ENCODE peak calls at places on chromosomes 11 and 22, in eight cellular contexts. One of them, this sample, is unnamed.

GRCh38 chr11:46273511-46274205 is 3.8 kb upstream of the CREB3L1 start:
- DNase-seq in neural progenitor cell: no peak
- DNase-seq in PC-3: peak
- DNase-seq in astrocyte: no peak
- DNase-seq in endothelial cell of umbilical vein: no peak
- DNase-seq in GM23338: no peak
- DNase-seq in fibroblast of lung: peak
- DNase-seq in HCT116: no peak
- DNase-seq in this sample: no peak

GRCh38 chr11:109184376-109184775 is 237.6 kb upstream of the C11orf87 start:
- DNase-seq in HCT116: no peak
- DNase-seq in PC-3: no peak
- DNase-seq in endothelial cell of umbilical vein: no peak
- DNase-seq in astrocyte: no peak
- DNase-seq in neural progenitor cell: no peak
- DNase-seq in GM23338: no peak
- DNase-seq in fibroblast of lung: no peak
- DNase-seq in this sample: no peak

GRCh38 chr22:49866134-49866533 is 12.5 kb downstream of the ZBED4 start:
- DNase-seq in PC-3: no peak
- DNase-seq in astrocyte: no peak
- DNase-seq in endothelial cell of umbilical vein: no peak
- DNase-seq in HCT116: no peak
- DNase-seq in GM23338: no peak
- DNase-seq in fibroblast of lung: no peak
- DNase-seq in neural progenitor cell: no peak
- DNase-seq in this sample: no peak

GRCh38 chr11:7514099-7514725 is 413 bp downstream of the PPFIBP2 start:
- DNase-seq in HCT116: no peak
- DNase-seq in endothelial cell of umbilical vein: no peak
- DNase-seq in GM23338: peak
- DNase-seq in neural progenitor cell: peak
- DNase-seq in PC-3: no peak
- DNase-seq in astrocyte: no peak
- DNase-seq in fibroblast of lung: no peak
- DNase-seq in this sample: no peak

GRCh38 chr11:11786234-11786633 is 55.5 kb upstream of the USP47 start:
- DNase-seq in astrocyte: no peak
- DNase-seq in fibroblast of lung: no peak
- DNase-seq in PC-3: no peak
- DNase-seq in endothelial cell of umbilical vein: no peak
- DNase-seq in GM23338: no peak
- DNase-seq in neural progenitor cell: no peak
- DNase-seq in HCT116: no peak
- DNase-seq in this sample: no peak

GRCh38 chr11:114354076-114354475 is 46.2 kb downstream of the C11orf71 start:
- DNase-seq in HCT116: no peak
- DNase-seq in astrocyte: peak
- DNase-seq in endothelial cell of umbilical vein: peak
- DNase-seq in GM23338: no peak
- DNase-seq in fibroblast of lung: peak
- DNase-seq in PC-3: peak
- DNase-seq in neural progenitor cell: no peak
- DNase-seq in this sample: peak

GRCh38 chr11:119567667-119568582 is 145.0 kb upstream of the THY1 start:
- DNase-seq in PC-3: peak
- DNase-seq in astrocyte: peak
- DNase-seq in fibroblast of lung: peak
- DNase-seq in GM23338: peak
- DNase-seq in HCT116: no peak
- DNase-seq in neural progenitor cell: no peak
- DNase-seq in endothelial cell of umbilical vein: no peak
- DNase-seq in this sample: no peak

GRCh38 chr22:38681784-38682335 is at the start of gene TOMM22:
- DNase-seq in HCT116: peak
- DNase-seq in endothelial cell of umbilical vein: peak
- DNase-seq in astrocyte: peak
- DNase-seq in PC-3: peak
- DNase-seq in fibroblast of lung: peak
- DNase-seq in neural progenitor cell: peak
- DNase-seq in GM23338: peak
- DNase-seq in this sample: peak

GRCh38 chr11:106156290-106156937 is 79.0 kb downstream of the AASDHPPT start:
- DNase-seq in fibroblast of lung: peak
- DNase-seq in endothelial cell of umbilical vein: peak
- DNase-seq in astrocyte: peak
- DNase-seq in GM23338: peak
- DNase-seq in PC-3: peak
- DNase-seq in HCT116: peak
- DNase-seq in neural progenitor cell: peak
- DNase-seq in this sample: no peak

GRCh38 chr11:104529213-104529612 is 365.3 kb upstream of the PDGFD start:
- DNase-seq in neural progenitor cell: no peak
- DNase-seq in fibroblast of lung: peak
- DNase-seq in HCT116: no peak
- DNase-seq in GM23338: no peak
- DNase-seq in astrocyte: peak
- DNase-seq in endothelial cell of umbilical vein: no peak
- DNase-seq in PC-3: no peak
- DNase-seq in this sample: no peak

GRCh38 chr11:46607516-46607915 is 9.5 kb downstream of the HARBI1 start:
- DNase-seq in GM23338: no peak
- DNase-seq in neural progenitor cell: no peak
- DNase-seq in PC-3: no peak
- DNase-seq in endothelial cell of umbilical vein: no peak
- DNase-seq in fibroblast of lung: no peak
- DNase-seq in HCT116: no peak
- DNase-seq in astrocyte: no peak
- DNase-seq in this sample: no peak

GRCh38 chr11:101618691-101619090 is 34.9 kb upstream of the TRPC6 start:
- DNase-seq in PC-3: peak
- DNase-seq in astrocyte: peak
- DNase-seq in HCT116: no peak
- DNase-seq in fibroblast of lung: peak
- DNase-seq in GM23338: no peak
- DNase-seq in endothelial cell of umbilical vein: no peak
- DNase-seq in neural progenitor cell: no peak
- DNase-seq in this sample: no peak

GRCh38 chr22:22692707-22693530 is 48.5 kb downstream of the GGTLC2 start:
- DNase-seq in astrocyte: peak
- DNase-seq in endothelial cell of umbilical vein: peak
- DNase-seq in fibroblast of lung: peak
- DNase-seq in GM23338: peak
- DNase-seq in HCT116: no peak
- DNase-seq in PC-3: peak
- DNase-seq in neural progenitor cell: peak
- DNase-seq in this sample: peak

GRCh38 chr11:59918987-59919589 is 19.1 kb upstream of the OOSP1 start:
- DNase-seq in GM23338: peak
- DNase-seq in endothelial cell of umbilical vein: peak
- DNase-seq in astrocyte: peak
- DNase-seq in fibroblast of lung: peak
- DNase-seq in neural progenitor cell: peak
- DNase-seq in HCT116: peak
- DNase-seq in PC-3: peak
- DNase-seq in this sample: peak

GRCh38 chr11:122697636-122698167 is 42.2 kb downstream of the UBASH3B start:
- DNase-seq in neural progenitor cell: no peak
- DNase-seq in HCT116: no peak
- DNase-seq in astrocyte: peak
- DNase-seq in GM23338: no peak
- DNase-seq in PC-3: peak
- DNase-seq in endothelial cell of umbilical vein: no peak
- DNase-seq in fibroblast of lung: peak
- DNase-seq in this sample: peak

DNA sequence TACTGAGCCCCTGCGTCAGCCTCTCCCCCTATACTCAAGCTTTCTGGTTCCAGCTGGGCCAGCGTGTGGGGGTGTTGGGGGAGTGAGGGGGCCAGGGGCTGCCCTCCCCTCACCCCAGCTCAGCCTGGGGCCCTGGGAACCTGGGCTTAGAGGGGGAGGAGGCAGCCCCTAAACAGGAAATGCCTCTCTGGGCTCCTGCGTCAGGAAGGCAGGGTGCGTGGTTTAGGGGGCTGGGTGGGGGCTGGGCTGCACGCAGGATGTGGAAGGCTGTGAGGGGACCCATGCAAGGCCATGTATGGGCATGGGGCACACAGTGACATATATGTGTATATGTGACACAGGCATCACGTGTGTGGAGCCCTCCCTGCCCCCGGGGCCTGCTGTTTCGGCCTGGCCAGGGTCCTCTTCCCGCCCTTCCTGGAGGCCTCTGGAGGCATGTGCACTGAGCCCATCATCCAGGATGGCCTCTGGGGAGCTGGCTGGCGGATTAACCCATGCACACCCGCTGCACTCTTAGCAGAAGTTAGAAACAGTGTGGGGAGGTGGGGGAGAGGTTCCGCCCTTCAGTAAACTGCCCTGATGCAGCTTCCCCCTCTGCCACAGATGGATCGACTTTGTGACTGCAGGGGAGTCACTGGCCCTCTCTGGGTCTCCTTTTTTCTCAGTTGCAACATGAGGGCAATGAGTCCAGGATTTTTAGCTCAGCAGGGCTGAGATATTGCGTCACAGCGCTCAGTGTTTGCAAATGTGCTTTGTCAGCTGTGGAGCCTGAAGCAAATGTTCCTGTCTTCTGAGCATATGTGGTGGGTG is 1.1 kb upstream of the CD248 start:
- DNase-seq in HCT116: no peak
- DNase-seq in astrocyte: no peak
- DNase-seq in GM23338: peak
- DNase-seq in fibroblast of lung: peak
- DNase-seq in PC-3: no peak
- DNase-seq in endothelial cell of umbilical vein: no peak
- DNase-seq in neural progenitor cell: peak
- DNase-seq in this sample: no peak
- H3K4me3 ChIP-seq in HCT116: no peak
- H3K4me3 ChIP-seq in astrocyte: no peak
- H3K4me3 ChIP-seq in GM23338: peak
- H3K4me3 ChIP-seq in fibroblast of lung: no peak
- H3K4me3 ChIP-seq in PC-3: no peak
- H3K4me3 ChIP-seq in endothelial cell of umbilical vein: no peak
- H3K4me3 ChIP-seq in neural progenitor cell: no peak
- H3K4me3 ChIP-seq in this sample: no peak

DNA sequence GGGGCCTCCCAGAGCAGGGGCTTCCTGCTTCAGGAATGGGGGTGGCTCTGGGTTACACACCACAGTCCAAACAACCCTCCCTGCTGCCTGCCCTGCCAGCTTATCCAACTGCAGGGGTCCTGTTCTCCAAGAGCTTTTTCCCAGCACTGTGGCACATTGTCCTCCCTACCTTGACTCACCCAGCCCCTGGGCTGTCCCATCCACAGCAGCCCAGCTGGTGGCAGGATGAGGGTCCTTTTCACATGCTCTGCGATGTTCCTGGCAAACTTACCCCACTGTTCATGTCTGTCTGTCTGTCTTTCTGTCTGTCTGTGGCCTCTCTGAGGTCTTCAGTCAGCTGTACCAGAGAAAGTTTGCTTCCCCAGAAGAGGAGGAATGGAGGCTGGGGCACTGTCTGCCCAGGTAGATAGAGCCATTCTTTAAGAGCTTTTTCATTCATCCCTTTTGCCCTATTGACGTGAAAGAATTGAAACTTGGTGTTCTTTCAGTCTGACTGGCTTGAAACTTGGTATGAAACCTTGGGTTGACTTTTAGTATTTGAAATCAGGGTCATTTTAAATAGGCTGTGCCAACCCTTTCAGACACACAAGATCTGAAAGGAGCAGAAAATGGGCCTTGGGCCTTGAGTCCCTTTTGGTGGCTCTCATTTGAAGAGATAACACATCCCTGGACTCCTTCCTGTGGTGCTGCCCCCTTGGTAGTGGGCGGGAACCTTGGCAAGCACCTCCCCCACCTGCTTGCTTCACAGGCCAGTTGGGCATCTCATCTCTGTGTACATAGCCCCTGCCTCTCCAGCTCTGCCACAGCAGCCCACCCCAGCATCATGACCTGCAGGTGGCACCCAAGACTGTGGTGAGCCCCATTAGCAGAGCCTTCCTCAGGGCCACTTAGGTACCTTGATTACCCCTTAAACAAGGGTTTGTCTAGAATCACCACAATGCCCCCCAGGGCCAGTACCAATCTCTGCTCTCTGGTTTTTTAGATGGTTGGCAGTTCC is 74.6 kb upstream of the SUSD2 start:
- DNase-seq in HCT116: no peak
- DNase-seq in GM23338: peak
- DNase-seq in astrocyte: no peak
- DNase-seq in endothelial cell of umbilical vein: peak
- DNase-seq in neural progenitor cell: peak
- DNase-seq in PC-3: no peak
- DNase-seq in fibroblast of lung: no peak
- DNase-seq in this sample: no peak
- TF ChIP-seq CTCF in HCT116: no peak
- TF ChIP-seq CTCF in GM23338: no peak
- TF ChIP-seq CTCF in astrocyte: no peak
- TF ChIP-seq CTCF in endothelial cell of umbilical vein: no peak
- TF ChIP-seq CTCF in neural progenitor cell: peak
- TF ChIP-seq CTCF in PC-3: peak
- TF ChIP-seq CTCF in fibroblast of lung: no peak
- TF ChIP-seq CTCF in this sample: no peak

GRCh38 chr11:98572941-98573340 is 447.8 kb upstream of the CNTN5 start:
- DNase-seq in GM23338: no peak
- DNase-seq in astrocyte: no peak
- DNase-seq in HCT116: no peak
- DNase-seq in endothelial cell of umbilical vein: no peak
- DNase-seq in fibroblast of lung: no peak
- DNase-seq in PC-3: no peak
- DNase-seq in neural progenitor cell: no peak
- DNase-seq in this sample: no peak
- TF ChIP-seq EZH2 in GM23338: no peak
- TF ChIP-seq EZH2 in astrocyte: no peak
- TF ChIP-seq EZH2 in HCT116: no peak
- TF ChIP-seq EZH2 in endothelial cell of umbilical vein: no peak
- TF ChIP-seq EZH2 in fibroblast of lung: no peak
- TF ChIP-seq EZH2 in PC-3: no peak
- TF ChIP-seq EZH2 in neural progenitor cell: no peak
- TF ChIP-seq EZH2 in this sample: no peak

DNA sequence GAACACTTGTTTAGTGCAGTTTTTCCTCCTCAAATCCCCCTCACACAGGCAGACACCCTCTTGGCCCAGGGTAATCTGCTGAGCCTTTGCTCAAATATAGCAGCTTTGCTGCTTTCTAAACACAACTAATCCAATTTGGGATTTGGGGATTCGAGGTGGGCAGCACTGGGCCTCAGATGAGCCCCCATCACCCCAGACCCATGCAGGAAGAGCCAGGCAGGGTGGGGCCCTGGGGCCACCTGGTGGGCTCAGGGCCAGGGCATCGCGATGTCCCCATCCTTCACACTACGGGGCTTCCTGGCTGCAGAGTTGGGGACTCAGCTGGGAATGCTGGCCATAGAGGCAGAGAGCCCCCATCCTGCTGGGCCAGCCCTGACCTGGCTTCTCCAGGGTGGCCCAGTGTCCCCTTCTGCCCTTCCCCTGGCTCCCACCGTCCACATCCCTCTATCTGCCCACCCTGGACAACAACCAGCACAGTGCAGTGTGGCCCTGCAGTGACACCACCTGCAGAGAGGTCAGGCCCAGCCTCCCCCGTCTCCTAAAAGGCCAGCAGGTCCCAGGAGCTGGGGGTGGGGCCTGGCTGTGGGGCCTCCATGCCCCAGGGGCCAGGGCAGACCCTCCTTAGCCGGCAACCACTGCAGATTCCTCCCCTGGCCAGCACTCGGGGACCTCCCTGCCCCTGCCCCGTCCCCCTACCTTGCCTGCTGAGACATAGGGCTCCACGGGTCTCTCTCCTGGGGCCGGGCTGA is 56.6 kb upstream of the CCDC188 start:
- DNase-seq in neural progenitor cell: no peak
- DNase-seq in astrocyte: no peak
- DNase-seq in GM23338: no peak
- DNase-seq in PC-3: no peak
- DNase-seq in HCT116: no peak
- DNase-seq in endothelial cell of umbilical vein: no peak
- DNase-seq in fibroblast of lung: no peak
- DNase-seq in this sample: no peak
- H3K4me3 ChIP-seq in neural progenitor cell: no peak
- H3K4me3 ChIP-seq in astrocyte: no peak
- H3K4me3 ChIP-seq in GM23338: no peak
- H3K4me3 ChIP-seq in PC-3: no peak
- H3K4me3 ChIP-seq in HCT116: peak
- H3K4me3 ChIP-seq in endothelial cell of umbilical vein: no peak
- H3K4me3 ChIP-seq in fibroblast of lung: peak
- H3K4me3 ChIP-seq in this sample: peak